ENCODE peak calls at places on chromosomes 11 and 22, in four cellular contexts. One of them, this sample, is unnamed.

GRCh38 chr11:115342142-115342541 is 162.1 kb downstream of the CADM1 start:
- DNase-seq in AG10803: no peak
- DNase-seq in upper lobe of right lung: no peak
- DNase-seq in fibroblast of lung: no peak
- DNase-seq in this sample: no peak

GRCh38 chr22:29079218-29079901 is 6.5 kb downstream of the KREMEN1 start:
- DNase-seq in AG10803: peak; percentile 59
- DNase-seq in upper lobe of right lung: no peak
- DNase-seq in fibroblast of lung: peak; percentile 36
- DNase-seq in this sample: no peak

GRCh38 chr22:44365196-44365802 is 52.5 kb upstream of the SHISAL1 start:
- DNase-seq in upper lobe of right lung: peak; percentile 42
- DNase-seq in AG10803: no peak
- DNase-seq in fibroblast of lung: peak; percentile 29
- DNase-seq in this sample: no peak

GRCh38 chr11:112165049-112165448 is 1.2 kb upstream of the IL18 start:
- DNase-seq in upper lobe of right lung: no peak
- DNase-seq in AG10803: no peak
- DNase-seq in fibroblast of lung: no peak
- DNase-seq in this sample: no peak

GRCh38 chr11:13207665-13208594 is 69.7 kb upstream of the BMAL1 start:
- DNase-seq in fibroblast of lung: peak; percentile 91
- DNase-seq in upper lobe of right lung: peak; percentile 70
- DNase-seq in AG10803: peak; percentile 85
- DNase-seq in this sample: peak; percentile 54

GRCh38 chr11:8354622-8355417 is 91.1 kb upstream of the LMO1 start:
- DNase-seq in fibroblast of lung: peak; percentile 13
- DNase-seq in upper lobe of right lung: peak; percentile 47
- DNase-seq in AG10803: no peak
- DNase-seq in this sample: no peak

GRCh38 chr11:68839953-68840641 is 1.6 kb downstream of the CPT1A start:
- DNase-seq in AG10803: peak; percentile 24
- DNase-seq in fibroblast of lung: peak; percentile 29
- DNase-seq in upper lobe of right lung: no peak
- DNase-seq in this sample: peak; percentile 12

GRCh38 chr22:41301085-41302015 is at the start of gene ZC3H7B:
- DNase-seq in AG10803: peak; percentile 74
- DNase-seq in fibroblast of lung: peak; percentile 77
- DNase-seq in upper lobe of right lung: peak; percentile 91
- DNase-seq in this sample: peak; percentile 72

GRCh38 chr11:130261546-130261945 is 53.2 kb downstream of the ZBTB44 start:
- DNase-seq in AG10803: no peak
- DNase-seq in fibroblast of lung: no peak
- DNase-seq in upper lobe of right lung: no peak
- DNase-seq in this sample: no peak

GRCh38 chr11:63768232-63769043 is at the start of gene ZFTA:
- DNase-seq in fibroblast of lung: peak; percentile 51
- DNase-seq in AG10803: peak; percentile 54
- DNase-seq in upper lobe of right lung: peak; percentile 83
- DNase-seq in this sample: peak; percentile 41

GRCh38 chr11:7688238-7688826 is 15.0 kb upstream of the CYB5R2 start:
- DNase-seq in upper lobe of right lung: no peak
- DNase-seq in AG10803: peak; percentile 41
- DNase-seq in fibroblast of lung: peak; percentile 13
- DNase-seq in this sample: peak; percentile 26

GRCh38 chr11:68735626-68736025 is 15.7 kb downstream of the TESMIN start:
- DNase-seq in AG10803: no peak
- DNase-seq in upper lobe of right lung: no peak
- DNase-seq in fibroblast of lung: no peak
- DNase-seq in this sample: no peak

GRCh38 chr11:115616941-115617340 is 112.7 kb upstream of the CADM1 start:
- DNase-seq in upper lobe of right lung: no peak
- DNase-seq in AG10803: peak; percentile 93
- DNase-seq in fibroblast of lung: peak; percentile 95
- DNase-seq in this sample: no peak

GRCh38 chr11:70020336-70021214 is 57.5 kb upstream of the ANO1 start:
- DNase-seq in upper lobe of right lung: no peak
- DNase-seq in fibroblast of lung: peak; percentile 66
- DNase-seq in AG10803: no peak
- DNase-seq in this sample: no peak

GRCh38 chr11:111675891-111676290 is 73.6 kb downstream of the SIK2 start:
- DNase-seq in AG10803: no peak
- DNase-seq in upper lobe of right lung: no peak
- DNase-seq in fibroblast of lung: no peak
- DNase-seq in this sample: no peak

GRCh38 chr22:18000441-18001039 is 23.8 kb downstream of the MICAL3 start:
- DNase-seq in fibroblast of lung: no peak
- DNase-seq in AG10803: no peak
- DNase-seq in upper lobe of right lung: no peak
- DNase-seq in this sample: no peak

GRCh38 chr22:32957093-32957835 is 100.9 kb downstream of the SYN3 start:
- DNase-seq in AG10803: peak; percentile 5
- DNase-seq in upper lobe of right lung: no peak
- DNase-seq in fibroblast of lung: no peak
- DNase-seq in this sample: no peak

GRCh38 chr22:28582806-28583205 is 96.8 kb downstream of the TTC28 start:
- DNase-seq in fibroblast of lung: peak; percentile 86
- DNase-seq in upper lobe of right lung: no peak
- DNase-seq in AG10803: peak; percentile 95
- DNase-seq in this sample: peak; percentile 85

GRCh38 chr22:31951201-31952093 is 7.1 kb downstream of the YWHAH start:
- DNase-seq in upper lobe of right lung: peak; percentile 21
- DNase-seq in AG10803: no peak
- DNase-seq in fibroblast of lung: no peak
- DNase-seq in this sample: no peak

GRCh38 chr11:26992031-26992541 is 1.8 kb upstream of the FIBIN start:
- DNase-seq in AG10803: peak; percentile 91
- DNase-seq in upper lobe of right lung: no peak
- DNase-seq in fibroblast of lung: peak; percentile 91
- DNase-seq in this sample: peak; percentile 82

GRCh38 chr22:41745968-41746367 is 46.7 kb downstream of the MEI1 start:
- DNase-seq in fibroblast of lung: no peak
- DNase-seq in upper lobe of right lung: no peak
- DNase-seq in AG10803: peak; percentile 6
- DNase-seq in this sample: no peak

GRCh38 chr11:58525037-58525614 is 17.2 kb upstream of the OR5B21 start:
- DNase-seq in fibroblast of lung: no peak
- DNase-seq in AG10803: no peak
- DNase-seq in upper lobe of right lung: no peak
- DNase-seq in this sample: no peak

GRCh38 chr22:25880524-25880923 is 138.5 kb downstream of the MYO18B start:
- DNase-seq in upper lobe of right lung: no peak
- DNase-seq in AG10803: no peak
- DNase-seq in fibroblast of lung: no peak
- DNase-seq in this sample: no peak
- TF ChIP-seq CTCF in upper lobe of right lung: no peak
- TF ChIP-seq CTCF in AG10803: no peak
- TF ChIP-seq CTCF in fibroblast of lung: no peak
- TF ChIP-seq CTCF in this sample: no peak

GRCh38 chr11:79156031-79156430 is 284.8 kb downstream of the TENM4 start:
- DNase-seq in upper lobe of right lung: no peak
- DNase-seq in fibroblast of lung: no peak
- DNase-seq in AG10803: no peak
- DNase-seq in this sample: no peak

GRCh38 chr11:79157738-79158137 is 283.1 kb downstream of the TENM4 start:
- DNase-seq in fibroblast of lung: no peak
- DNase-seq in AG10803: no peak
- DNase-seq in upper lobe of right lung: no peak
- DNase-seq in this sample: no peak

GRCh38 chr11:79165908-79166307 is 274.9 kb downstream of the TENM4 start:
- DNase-seq in AG10803: no peak
- DNase-seq in fibroblast of lung: no peak
- DNase-seq in upper lobe of right lung: no peak
- DNase-seq in this sample: no peak

GRCh38 chr11:79159657-79160450 is 281.0 kb downstream of the TENM4 start:
- DNase-seq in upper lobe of right lung: no peak
- DNase-seq in fibroblast of lung: no peak
- DNase-seq in AG10803: no peak
- DNase-seq in this sample: no peak

DNA sequence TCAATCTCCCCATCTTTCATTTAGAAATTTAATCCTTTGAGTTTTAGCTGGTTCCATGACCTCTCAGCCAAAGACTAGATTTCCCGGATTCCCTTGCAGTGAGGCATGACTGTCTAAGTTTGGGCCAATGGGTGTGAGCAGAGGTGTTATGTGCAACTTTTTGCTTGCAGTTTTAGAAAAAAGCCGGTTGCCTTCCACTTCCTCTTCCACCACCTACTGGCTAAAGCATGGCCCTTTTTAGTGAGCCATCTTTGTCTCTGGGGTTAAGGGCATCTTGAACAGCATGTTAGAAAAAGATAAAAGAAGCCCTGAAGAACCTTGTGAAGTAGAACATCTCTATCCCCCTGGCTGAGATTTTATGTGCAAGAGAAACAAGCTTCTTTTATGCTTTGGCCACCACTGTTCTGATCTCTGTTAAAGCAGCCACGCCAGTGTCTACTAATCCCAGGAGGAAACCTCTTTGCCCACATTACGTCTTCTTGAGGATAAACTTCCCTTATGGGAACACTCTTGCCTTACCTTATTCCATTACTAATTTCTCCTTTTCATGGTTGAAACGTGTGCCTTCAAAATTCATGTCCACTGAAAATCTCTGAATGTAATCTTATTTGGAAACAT is 279.9 kb downstream of the TENM4 start:
- DNase-seq in AG10803: peak; percentile 55
- DNase-seq in upper lobe of right lung: no peak
- DNase-seq in fibroblast of lung: peak; percentile 45
- DNase-seq in this sample: no peak
- TF ChIP-seq CTCF in AG10803: peak; percentile 60
- TF ChIP-seq CTCF in upper lobe of right lung: peak; percentile 21
- TF ChIP-seq CTCF in fibroblast of lung: peak; percentile 62
- TF ChIP-seq CTCF in this sample: peak; percentile 20

GRCh38 chr11:10564030-10564429 is 4.4 kb downstream of the LYVE1 start:
- DNase-seq in upper lobe of right lung: no peak
- DNase-seq in AG10803: no peak
- DNase-seq in fibroblast of lung: no peak
- DNase-seq in this sample: no peak

GRCh38 chr11:10567466-10567865 is 999 bp downstream of the LYVE1 start:
- DNase-seq in fibroblast of lung: no peak
- DNase-seq in AG10803: no peak
- DNase-seq in upper lobe of right lung: no peak
- DNase-seq in this sample: no peak

GRCh38 chr11:10566257-10566956 is 2.1 kb downstream of the LYVE1 start:
- DNase-seq in AG10803: no peak
- DNase-seq in fibroblast of lung: no peak
- DNase-seq in upper lobe of right lung: no peak
- DNase-seq in this sample: no peak

GRCh38 chr11:10565493-10565892 is 3.0 kb downstream of the LYVE1 start:
- DNase-seq in fibroblast of lung: no peak
- DNase-seq in AG10803: no peak
- DNase-seq in upper lobe of right lung: no peak
- DNase-seq in this sample: no peak

DNA sequence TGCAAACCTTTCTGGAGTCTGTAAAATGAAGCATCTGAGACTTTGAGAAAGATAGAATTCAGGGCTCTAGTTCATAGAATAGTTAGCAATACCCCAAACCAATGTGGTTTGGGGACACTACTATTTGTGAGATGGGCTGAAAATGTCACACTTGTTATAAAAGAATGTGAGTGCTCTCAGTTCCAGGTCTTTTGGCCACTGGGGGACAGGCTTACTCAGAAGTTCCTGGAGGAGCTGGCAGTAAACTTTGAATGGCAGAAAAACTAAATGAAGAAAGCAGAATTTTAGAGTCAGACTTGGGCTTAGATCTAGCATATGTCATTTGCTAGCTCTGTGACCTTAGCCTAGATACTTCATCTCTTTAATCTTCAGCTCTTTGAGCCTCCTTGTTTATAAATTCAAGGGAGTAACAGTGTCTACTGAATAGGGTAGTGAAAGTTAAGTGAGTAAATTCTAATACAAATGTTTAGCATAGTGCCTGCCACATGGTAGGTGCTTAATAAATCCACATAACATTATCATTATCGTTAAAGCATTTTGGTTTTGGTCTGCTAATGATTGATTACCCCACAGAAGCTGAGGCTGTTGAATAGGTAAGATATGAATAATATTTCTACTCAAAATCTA is 3.7 kb downstream of the LYVE1 start:
- DNase-seq in AG10803: peak; percentile 43
- DNase-seq in upper lobe of right lung: no peak
- DNase-seq in fibroblast of lung: no peak
- DNase-seq in this sample: no peak
- TF ChIP-seq CTCF in AG10803: peak; percentile 54
- TF ChIP-seq CTCF in upper lobe of right lung: peak; percentile 44
- TF ChIP-seq CTCF in fibroblast of lung: peak; percentile 49
- TF ChIP-seq CTCF in this sample: peak; percentile 66

GRCh38 chr22:36977947-36978660 is 41.1 kb downstream of the TST start:
- DNase-seq in AG10803: peak; percentile 81
- DNase-seq in upper lobe of right lung: peak; percentile 94
- DNase-seq in fibroblast of lung: peak; percentile 71
- DNase-seq in this sample: peak; percentile 74
- TF ChIP-seq CTCF in AG10803: peak; percentile 82
- TF ChIP-seq CTCF in upper lobe of right lung: peak; percentile 94
- TF ChIP-seq CTCF in fibroblast of lung: peak; percentile 90
- TF ChIP-seq CTCF in this sample: peak; percentile 93

DNA sequence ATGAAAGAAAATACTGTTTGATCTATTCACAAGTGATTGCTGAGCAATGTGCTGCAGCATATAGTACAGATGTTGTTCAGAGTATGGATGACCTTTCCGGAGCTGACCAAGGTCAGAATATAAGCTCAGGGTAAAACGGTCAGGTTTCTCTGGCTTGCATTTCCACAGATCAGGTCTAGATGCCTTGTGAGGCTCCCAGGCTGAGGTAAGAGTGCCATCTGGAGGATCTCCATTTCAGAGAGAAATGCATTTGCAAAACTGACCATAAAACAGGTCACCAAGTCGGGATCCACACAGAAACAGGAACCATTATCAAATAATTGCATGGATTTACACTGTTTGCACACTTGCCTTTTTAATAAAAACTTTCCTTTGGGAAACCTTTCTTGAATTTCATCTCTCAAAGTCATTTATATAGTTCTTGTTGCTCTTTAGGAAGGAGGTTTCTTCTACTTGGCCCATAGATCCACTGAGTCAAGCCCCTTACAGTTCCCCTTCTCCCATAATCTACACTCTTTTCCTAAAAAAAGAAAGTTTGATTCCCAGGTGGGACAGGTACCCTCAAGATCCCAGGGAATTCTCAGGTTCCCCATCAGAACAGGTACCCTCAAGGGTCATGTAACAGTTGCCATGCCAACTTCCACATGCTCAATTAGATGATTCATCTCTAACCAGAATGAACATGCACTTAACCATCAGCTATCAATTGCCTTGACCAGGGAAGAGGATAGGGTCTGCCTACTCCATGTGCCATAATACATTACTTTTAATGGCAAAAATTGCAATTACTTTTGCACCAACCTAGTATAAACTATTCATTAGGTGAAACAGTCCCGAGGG is 25.0 kb upstream of the TMPRSS5 start:
- DNase-seq in upper lobe of right lung: no peak
- DNase-seq in fibroblast of lung: peak; percentile 62
- DNase-seq in AG10803: peak; percentile 65
- DNase-seq in this sample: peak; percentile 39
- TF ChIP-seq CTCF in upper lobe of right lung: peak; percentile 31
- TF ChIP-seq CTCF in fibroblast of lung: peak; percentile 46
- TF ChIP-seq CTCF in AG10803: peak; percentile 82
- TF ChIP-seq CTCF in this sample: peak; percentile 58

GRCh38 chr22:50545522-50546325 is at the start of gene KLHDC7B:
- DNase-seq in fibroblast of lung: no peak
- DNase-seq in upper lobe of right lung: no peak
- DNase-seq in AG10803: peak; percentile 55
- DNase-seq in this sample: no peak
- TF ChIP-seq CTCF in fibroblast of lung: peak; percentile 31
- TF ChIP-seq CTCF in upper lobe of right lung: no peak
- TF ChIP-seq CTCF in AG10803: peak; percentile 40
- TF ChIP-seq CTCF in this sample: peak; percentile 29

GRCh38 chr11:122202951-122203456 is 87.0 kb upstream of the BLID start:
- DNase-seq in fibroblast of lung: peak; percentile 72
- DNase-seq in AG10803: peak; percentile 78
- DNase-seq in upper lobe of right lung: peak; percentile 81
- DNase-seq in this sample: peak; percentile 67
- TF ChIP-seq CTCF in fibroblast of lung: peak; percentile 99
- TF ChIP-seq CTCF in AG10803: peak; percentile 99
- TF ChIP-seq CTCF in upper lobe of right lung: peak; percentile 97
- TF ChIP-seq CTCF in this sample: peak; percentile 99

This sample was measured in HFFc6.